ENCODE peak calls at places on chromosomes 6 and 20, in six cellular contexts. S, P, N, V, F and I are unnamed samples.

GRCh38 chr6:90000864-90001731 is 106.8 kb downstream of the GJA10 start:
- DNase-seq in P (no peak), V (no peak), N (peak), F (no peak), S (no peak), I (no peak)

GRCh38 chr6:90080876-90081464 is 186.7 kb downstream of the GJA10 start:
- DNase-seq in F (no peak), S (no peak), V (no peak), N (no peak), P (no peak), I (no peak)

GRCh38 chr20:58065508-58066361 is 162.7 kb downstream of the ANKRD60 start:
- DNase-seq in S (peak), F (no peak), N (peak), V (no peak), P (no peak), I (no peak)

GRCh38 chr20:33606114-33606771 is 55.9 kb upstream of the C20orf144 start:
- DNase-seq in V (no peak), N (no peak), S (no peak), P (no peak), F (peak), I (no peak)

GRCh38 chr6:129621252-129621651 is 88.7 kb downstream of the ARHGAP18 start:
- DNase-seq in P (no peak), N (no peak), V (no peak), S (peak), F (no peak), I (no peak)

GRCh38 chr20:62740286-62741141 is 31.9 kb downstream of the NTSR1 start:
- DNase-seq in P (no peak), F (no peak), V (no peak), N (peak), S (no peak), I (peak)

GRCh38 chr20:58094160-58094559 is 134.3 kb downstream of the ANKRD60 start:
- DNase-seq in N (no peak), S (peak), P (no peak), F (no peak), V (no peak), I (no peak)

GRCh38 chr20:49674383-49675352 is 39.0 kb downstream of the B4GALT5 start:
- DNase-seq in N (peak), F (no peak), S (no peak), V (no peak), P (peak), I (no peak)

GRCh38 chr6:135211306-135211702 is 30.2 kb downstream of the MYB start:
- DNase-seq in V (no peak), F (no peak), S (no peak), P (no peak), N (no peak), I (no peak)

GRCh38 chr6:153727910-153728309 is 311.1 kb upstream of the OPRM1 start:
- DNase-seq in P (no peak), N (no peak), S (no peak), F (no peak), V (no peak), I (no peak)